ENCODE peak calls at places on chromosomes 2 and 18, in eight cellular contexts. L, S, E, R, N, W, J and D are unnamed samples.
A peak's percentile ranks its signal among the peaks of the same experiment; 100 is the strongest.

GRCh38 chr18:57234346-57234745 is 87.5 kb downstream of the BOD1L2 start:
- DNase-seq in E (no peak), S (no peak), N (no peak), L (no peak), J (no peak), W (no peak), R (no peak), D (no peak)

GRCh38 chr18:80253871-80254492 is 6.7 kb upstream of the PARD6G start:
- DNase-seq in L (no peak), R (no peak), S (no peak), N (no peak), J (peak; percentile 14), E (no peak), W (no peak), D (peak; percentile 20)

GRCh38 chr2:86744152-86744551 is 24.1 kb downstream of the RMND5A start:
- DNase-seq in L (peak; percentile 31), W (no peak), E (no peak), J (no peak), S (no peak), R (no peak), N (no peak), D (no peak)

GRCh38 chr2:86442642-86443005 is 1.5 kb downstream of the KDM3A start:
- DNase-seq in N (peak; percentile 89), W (peak; percentile 82), S (peak; percentile 76), E (peak; percentile 93), L (peak; percentile 94), J (peak; percentile 95), R (peak; percentile 78), D (peak; percentile 92)

GRCh38 chr2:161078211-161078539 is 82.1 kb upstream of the TANK start:
- DNase-seq in N (no peak), W (no peak), L (no peak), S (no peak), J (no peak), R (no peak), E (no peak), D (no peak)

GRCh38 chr2:119823734-119824334 is 64.1 kb downstream of the PTPN4 start:
- DNase-seq in S (no peak), W (no peak), N (no peak), E (no peak), L (no peak), J (peak; percentile 75), R (no peak), D (peak; percentile 33)

GRCh38 chr2:68937346-68938055 is 15.2 kb downstream of the GKN2 start:
- DNase-seq in J (no peak), E (no peak), L (no peak), N (no peak), R (no peak), S (no peak), W (no peak), D (no peak)

GRCh38 chr2:99389371-99389770 is 52.2 kb downstream of the EIF5B start:
- DNase-seq in S (no peak), E (no peak), N (peak; percentile 57), L (no peak), R (no peak), W (peak; percentile 41), J (no peak), D (no peak)

GRCh38 chr2:7905756-7906155 is 776.1 kb upstream of the ID2 start:
- DNase-seq in W (no peak), E (no peak), L (no peak), J (no peak), R (no peak), S (no peak), N (no peak), D (peak; percentile 33)

GRCh38 chr2:52390651-52391050 is 1358.7 kb upstream of the NRXN1 start:
- DNase-seq in S (no peak), E (no peak), J (no peak), N (no peak), L (no peak), W (peak; percentile 26), R (no peak), D (no peak)

GRCh38 chr18:13480856-13481255 is 245.5 kb downstream of the FAM210A start:
- DNase-seq in L (no peak), N (no peak), W (no peak), R (no peak), S (no peak), E (no peak), J (no peak), D (no peak)

GRCh38 chr18:29191263-29191662 is 1014.3 kb upstream of the CDH2 start:
- DNase-seq in E (no peak), W (peak; percentile 6), R (no peak), N (no peak), S (no peak), L (no peak), J (peak; percentile 30), D (no peak)

GRCh38 chr2:85503611-85504433 is 35.1 kb upstream of the MAT2A start:
- DNase-seq in R (peak; percentile 31), W (no peak), N (no peak), S (no peak), L (peak; percentile 48), J (no peak), E (no peak), D (no peak)

GRCh38 chr2:54457326-54458023 is 1.3 kb downstream of the SPTBN1 start:
- DNase-seq in N (peak; percentile 50), E (no peak), J (peak; percentile 54), R (peak; percentile 43), S (peak; percentile 80), L (no peak), W (no peak), D (peak; percentile 27)

GRCh38 chr2:148519013-148519412 is 125.5 kb upstream of the EPC2 start:
- DNase-seq in S (no peak), E (no peak), N (no peak), W (no peak), J (no peak), R (no peak), L (no peak), D (no peak)

GRCh38 chr18:44309185-44309584 is 371.5 kb upstream of the SETBP1 start:
- DNase-seq in L (no peak), R (no peak), S (no peak), J (no peak), W (no peak), E (no peak), N (no peak), D (no peak)

GRCh38 chr2:204948364-204948763 is 403.1 kb downstream of the PARD3B start:
- DNase-seq in L (no peak), S (no peak), N (no peak), E (no peak), J (no peak), R (no peak), W (no peak), D (no peak)

GRCh38 chr2:182078988-182079602 is 93.4 kb downstream of the PPP1R1C start:
- DNase-seq in W (no peak), J (no peak), L (no peak), S (no peak), R (no peak), N (no peak), E (no peak), D (no peak)

GRCh38 chr2:40218679-40219078 is 233.2 kb downstream of the SLC8A1 start:
- DNase-seq in L (no peak), E (no peak), J (no peak), S (no peak), W (no peak), R (no peak), N (peak; percentile 62), D (no peak)

GRCh38 chr2:40220177-40220925 is 231.5 kb downstream of the SLC8A1 start:
- DNase-seq in E (no peak), R (no peak), S (no peak), L (no peak), J (no peak), W (no peak), N (peak; percentile 47), D (peak; percentile 14)

GRCh38 chr2:40224321-40224720 is 227.6 kb downstream of the SLC8A1 start:
- DNase-seq in R (no peak), N (no peak), S (no peak), J (no peak), L (no peak), W (no peak), E (no peak), D (no peak)

GRCh38 chr2:40213616-40214015 is 238.3 kb downstream of the SLC8A1 start:
- DNase-seq in J (no peak), W (no peak), N (no peak), S (no peak), L (no peak), E (no peak), R (no peak), D (no peak)

GRCh38 chr2:40219141-40219540 is 232.7 kb downstream of the SLC8A1 start:
- DNase-seq in J (no peak), S (no peak), N (no peak), W (no peak), R (no peak), E (no peak), L (no peak), D (no peak)
- TF ChIP-seq CTCF in J (no peak), S (no peak), N (no peak), W (no peak), R (no peak), E (no peak), L (no peak), D (no peak)

DNA sequence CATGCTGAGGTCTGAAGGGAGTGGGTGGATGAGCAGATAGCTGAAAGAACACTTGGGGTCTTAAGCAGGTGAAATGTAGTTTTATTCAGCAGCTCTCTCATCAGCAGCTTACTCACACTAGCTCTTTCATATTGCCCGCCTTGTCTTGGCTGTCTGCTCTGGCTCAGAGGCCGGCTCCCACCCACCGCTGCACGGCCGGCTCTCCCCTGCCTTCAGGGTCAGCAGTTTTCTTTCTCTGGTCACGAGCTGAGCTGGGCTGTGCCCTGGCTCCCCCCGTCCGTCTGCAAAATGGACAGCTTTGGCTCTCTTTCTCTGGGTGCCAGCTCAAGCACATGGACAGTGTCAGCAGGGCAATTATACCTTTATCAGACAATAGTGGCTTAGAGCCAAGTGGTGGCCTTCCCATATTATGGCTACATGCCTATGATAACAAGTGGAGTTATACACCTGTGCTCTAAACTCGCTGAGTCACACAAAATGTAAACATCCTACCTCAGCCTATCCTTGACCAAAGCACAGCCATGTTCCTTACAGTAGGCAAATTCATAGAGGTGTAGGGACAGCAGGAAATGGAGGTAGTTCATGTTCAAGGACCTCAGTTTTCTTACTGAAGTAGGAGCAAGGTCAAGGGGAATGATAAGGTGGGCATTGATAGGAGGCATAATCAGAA is 224.8 kb downstream of the SOCS6 start:
- DNase-seq in E (no peak), L (no peak), W (no peak), S (peak; percentile 47), J (no peak), N (no peak), R (no peak), D (no peak)
- H3K9me3 ChIP-seq in E (no peaks in the 10 kb centered on the region), L (no peaks in the 10 kb centered on the region), W (no peaks in the 10 kb centered on the region), S (no peaks in the 10 kb centered on the region), J (no peaks in the 10 kb centered on the region), N (no peaks in the 10 kb centered on the region), R (no peaks in the 10 kb centered on the region), D (no peaks in the 10 kb centered on the region)

DNA sequence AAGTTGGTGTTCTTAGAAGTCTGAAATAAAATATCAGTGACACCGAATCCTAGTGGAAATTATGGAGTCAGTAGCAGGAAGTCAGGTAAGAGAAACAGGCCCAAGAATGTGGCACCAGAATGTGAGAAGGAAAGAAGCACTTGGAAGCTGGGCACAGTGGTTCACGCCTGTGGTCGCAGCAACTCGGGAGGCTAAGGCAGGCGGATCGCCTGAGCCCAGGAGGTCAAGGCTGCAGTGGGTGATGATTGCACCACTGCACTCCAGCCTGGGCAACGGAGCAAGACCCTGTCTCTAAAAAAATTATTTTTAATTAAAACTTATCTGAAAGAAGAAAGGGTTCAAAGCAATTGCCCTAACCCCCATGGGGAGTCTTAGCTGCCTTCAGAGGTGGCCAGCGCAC is 268.3 kb upstream of the SALL3 start:
- DNase-seq in E (no peak), L (peak; percentile 21), R (no peak), J (no peak), N (no peak), S (peak; percentile 44), W (no peak), D (no peak)
- H3K27me3 ChIP-seq in E (no peaks in the 10 kb centered on the region), L (no peaks in the 10 kb centered on the region), R (no peaks in the 10 kb centered on the region), J (no peaks in the 10 kb centered on the region), N (no peaks in the 10 kb centered on the region), S (no peaks in the 10 kb centered on the region), W (no peaks in the 10 kb centered on the region), D (no peaks in the 10 kb centered on the region)

GRCh38 chr18:31565782-31566512 is 25.7 kb upstream of the TTR start:
- DNase-seq in S (no peak), L (no peak), J (no peak), W (no peak), R (no peak), N (no peak), E (no peak), D (no peak)
- TF ChIP-seq CTCF in S (no peak), L (no peak), J (no peak), W (no peak), R (no peak), N (no peak), E (no peak), D (no peak)